ENCODE peak calls at places on chromosomes 4 and X, in four cellular contexts. One of them, this sample, is unnamed.

GRCh38 chr4:1072830-1073446 is 40.4 kb downstream of the RNF212 start:
- DNase-seq in epithelial cell of esophagus: peak
- DNase-seq in stimulated activated CD8-positive, alpha-beta memory T cell treated with anti-CD3 and anti-CD28 coated beads, Interleukin-4, amount 100 ng/mL, for 1 hour: peak
- DNase-seq in HS-5: no peak
- DNase-seq in this sample: peak

GRCh38 chr4:164926301-164926700 is 49.3 kb downstream of the APELA start:
- DNase-seq in stimulated activated CD8-positive, alpha-beta memory T cell treated with anti-CD3 and anti-CD28 coated beads, Interleukin-4, amount 100 ng/mL, for 1 hour: no peak
- DNase-seq in epithelial cell of esophagus: peak
- DNase-seq in HS-5: peak
- DNase-seq in this sample: peak

GRCh38 chrX:108439434-108439883 is at the start of gene COL4A5:
- DNase-seq in epithelial cell of esophagus: peak
- DNase-seq in HS-5: peak
- DNase-seq in stimulated activated CD8-positive, alpha-beta memory T cell treated with anti-CD3 and anti-CD28 coated beads, Interleukin-4, amount 100 ng/mL, for 1 hour: no peak
- DNase-seq in this sample: peak

GRCh38 chr4:176406736-176407135 is 87.0 kb downstream of the SPCS3 start:
- DNase-seq in epithelial cell of esophagus: no peak
- DNase-seq in HS-5: no peak
- DNase-seq in stimulated activated CD8-positive, alpha-beta memory T cell treated with anti-CD3 and anti-CD28 coated beads, Interleukin-4, amount 100 ng/mL, for 1 hour: no peak
- DNase-seq in this sample: peak

GRCh38 chrX:54063361-54063760 is 19.1 kb upstream of the PHF8 start:
- DNase-seq in epithelial cell of esophagus: no peak
- DNase-seq in stimulated activated CD8-positive, alpha-beta memory T cell treated with anti-CD3 and anti-CD28 coated beads, Interleukin-4, amount 100 ng/mL, for 1 hour: no peak
- DNase-seq in HS-5: no peak
- DNase-seq in this sample: peak

GRCh38 chr4:70863099-70863790 is 23.6 kb upstream of the GRSF1 start:
- DNase-seq in HS-5: no peak
- DNase-seq in epithelial cell of esophagus: peak
- DNase-seq in stimulated activated CD8-positive, alpha-beta memory T cell treated with anti-CD3 and anti-CD28 coated beads, Interleukin-4, amount 100 ng/mL, for 1 hour: no peak
- DNase-seq in this sample: no peak

GRCh38 chrX:1443496-1444075 is 9.1 kb downstream of the ASMTL start:
- DNase-seq in epithelial cell of esophagus: no peak
- DNase-seq in HS-5: no peak
- DNase-seq in stimulated activated CD8-positive, alpha-beta memory T cell treated with anti-CD3 and anti-CD28 coated beads, Interleukin-4, amount 100 ng/mL, for 1 hour: no peak
- DNase-seq in this sample: no peak

GRCh38 chrX:68829594-68830485 is 1.0 kb downstream of the EFNB1 start:
- DNase-seq in stimulated activated CD8-positive, alpha-beta memory T cell treated with anti-CD3 and anti-CD28 coated beads, Interleukin-4, amount 100 ng/mL, for 1 hour: no peak
- DNase-seq in HS-5: no peak
- DNase-seq in epithelial cell of esophagus: no peak
- DNase-seq in this sample: no peak

GRCh38 chr4:139469216-139469615 is 15.3 kb downstream of the RAB33B start:
- DNase-seq in epithelial cell of esophagus: no peak
- DNase-seq in HS-5: no peak
- DNase-seq in stimulated activated CD8-positive, alpha-beta memory T cell treated with anti-CD3 and anti-CD28 coated beads, Interleukin-4, amount 100 ng/mL, for 1 hour: no peak
- DNase-seq in this sample: no peak

GRCh38 chr4:82777857-82778525 is 20.6 kb downstream of the SCD5 start:
- DNase-seq in HS-5: no peak
- DNase-seq in epithelial cell of esophagus: no peak
- DNase-seq in stimulated activated CD8-positive, alpha-beta memory T cell treated with anti-CD3 and anti-CD28 coated beads, Interleukin-4, amount 100 ng/mL, for 1 hour: no peak
- DNase-seq in this sample: no peak

GRCh38 chr4:71026086-71026485 is 32.6 kb downstream of the DCK start:
- DNase-seq in epithelial cell of esophagus: peak
- DNase-seq in HS-5: peak
- DNase-seq in stimulated activated CD8-positive, alpha-beta memory T cell treated with anti-CD3 and anti-CD28 coated beads, Interleukin-4, amount 100 ng/mL, for 1 hour: no peak
- DNase-seq in this sample: peak

GRCh38 chr4:1200425-1201035 is 28.1 kb upstream of the SPON2 start:
- DNase-seq in epithelial cell of esophagus: no peak
- DNase-seq in stimulated activated CD8-positive, alpha-beta memory T cell treated with anti-CD3 and anti-CD28 coated beads, Interleukin-4, amount 100 ng/mL, for 1 hour: no peak
- DNase-seq in HS-5: peak
- DNase-seq in this sample: no peak

GRCh38 chr4:30721353-30722091 is 1.4 kb downstream of the PCDH7 start:
- DNase-seq in stimulated activated CD8-positive, alpha-beta memory T cell treated with anti-CD3 and anti-CD28 coated beads, Interleukin-4, amount 100 ng/mL, for 1 hour: no peak
- DNase-seq in HS-5: no peak
- DNase-seq in epithelial cell of esophagus: peak
- DNase-seq in this sample: peak

GRCh38 chrX:124421898-124422622 is 75.7 kb downstream of the SH2D1A start:
- DNase-seq in epithelial cell of esophagus: peak
- DNase-seq in stimulated activated CD8-positive, alpha-beta memory T cell treated with anti-CD3 and anti-CD28 coated beads, Interleukin-4, amount 100 ng/mL, for 1 hour: no peak
- DNase-seq in HS-5: no peak
- DNase-seq in this sample: peak

GRCh38 chr4:106473515-106473914 is 104.9 kb upstream of the GIMD1 start:
- DNase-seq in stimulated activated CD8-positive, alpha-beta memory T cell treated with anti-CD3 and anti-CD28 coated beads, Interleukin-4, amount 100 ng/mL, for 1 hour: no peak
- DNase-seq in epithelial cell of esophagus: no peak
- DNase-seq in HS-5: no peak
- DNase-seq in this sample: peak

GRCh38 chrX:100207331-100208024 is 202.6 kb downstream of the PCDH19 start:
- DNase-seq in HS-5: no peak
- DNase-seq in stimulated activated CD8-positive, alpha-beta memory T cell treated with anti-CD3 and anti-CD28 coated beads, Interleukin-4, amount 100 ng/mL, for 1 hour: no peak
- DNase-seq in epithelial cell of esophagus: no peak
- DNase-seq in this sample: no peak

GRCh38 chrX:101274198-101274597 is 16.9 kb downstream of the TAF7L start:
- DNase-seq in epithelial cell of esophagus: no peak
- DNase-seq in stimulated activated CD8-positive, alpha-beta memory T cell treated with anti-CD3 and anti-CD28 coated beads, Interleukin-4, amount 100 ng/mL, for 1 hour: no peak
- DNase-seq in HS-5: no peak
- DNase-seq in this sample: no peak

GRCh38 chrX:121333942-121334341 is 286.5 kb downstream of the GLUD2 start:
- DNase-seq in HS-5: no peak
- DNase-seq in stimulated activated CD8-positive, alpha-beta memory T cell treated with anti-CD3 and anti-CD28 coated beads, Interleukin-4, amount 100 ng/mL, for 1 hour: no peak
- DNase-seq in epithelial cell of esophagus: peak
- DNase-seq in this sample: no peak

GRCh38 chrX:152907084-152907651 is 9.3 kb downstream of the ZNF185 start:
- DNase-seq in epithelial cell of esophagus: no peak
- DNase-seq in HS-5: no peak
- DNase-seq in stimulated activated CD8-positive, alpha-beta memory T cell treated with anti-CD3 and anti-CD28 coated beads, Interleukin-4, amount 100 ng/mL, for 1 hour: no peak
- DNase-seq in this sample: no peak

GRCh38 chr4:127479031-127479622 is 153.6 kb upstream of the INTU start:
- DNase-seq in epithelial cell of esophagus: peak
- DNase-seq in HS-5: no peak
- DNase-seq in stimulated activated CD8-positive, alpha-beta memory T cell treated with anti-CD3 and anti-CD28 coated beads, Interleukin-4, amount 100 ng/mL, for 1 hour: no peak
- DNase-seq in this sample: peak

GRCh38 chr4:138976526-138976925 is 39.1 kb upstream of the NOCT start:
- DNase-seq in HS-5: no peak
- DNase-seq in stimulated activated CD8-positive, alpha-beta memory T cell treated with anti-CD3 and anti-CD28 coated beads, Interleukin-4, amount 100 ng/mL, for 1 hour: no peak
- DNase-seq in epithelial cell of esophagus: no peak
- DNase-seq in this sample: no peak

GRCh38 chr4:140188975-140189374 is 35.0 kb upstream of the MAML3 start:
- DNase-seq in HS-5: no peak
- DNase-seq in epithelial cell of esophagus: peak
- DNase-seq in stimulated activated CD8-positive, alpha-beta memory T cell treated with anti-CD3 and anti-CD28 coated beads, Interleukin-4, amount 100 ng/mL, for 1 hour: no peak
- DNase-seq in this sample: peak

GRCh38 chrX:38666909-38667308 is 105.6 kb downstream of the TSPAN7 start:
- DNase-seq in HS-5: no peak
- DNase-seq in stimulated activated CD8-positive, alpha-beta memory T cell treated with anti-CD3 and anti-CD28 coated beads, Interleukin-4, amount 100 ng/mL, for 1 hour: no peak
- DNase-seq in epithelial cell of esophagus: no peak
- DNase-seq in this sample: no peak

GRCh38 chr4:128606173-128606572 is 203.3 kb upstream of the JADE1 start:
- DNase-seq in stimulated activated CD8-positive, alpha-beta memory T cell treated with anti-CD3 and anti-CD28 coated beads, Interleukin-4, amount 100 ng/mL, for 1 hour: no peak
- DNase-seq in epithelial cell of esophagus: peak
- DNase-seq in HS-5: peak
- DNase-seq in this sample: peak

GRCh38 chr4:14767142-14767541 is 235.1 kb upstream of the CPEB2 start:
- DNase-seq in stimulated activated CD8-positive, alpha-beta memory T cell treated with anti-CD3 and anti-CD28 coated beads, Interleukin-4, amount 100 ng/mL, for 1 hour: no peak
- DNase-seq in HS-5: no peak
- DNase-seq in epithelial cell of esophagus: no peak
- DNase-seq in this sample: no peak

GRCh38 chrX:45517090-45517973 is 316.7 kb upstream of the DIPK2B start:
- DNase-seq in epithelial cell of esophagus: peak
- DNase-seq in HS-5: peak
- DNase-seq in stimulated activated CD8-positive, alpha-beta memory T cell treated with anti-CD3 and anti-CD28 coated beads, Interleukin-4, amount 100 ng/mL, for 1 hour: no peak
- DNase-seq in this sample: peak